ENCODE peak calls at places on chromosome X, in four cellular contexts. W, G, Q and H are unnamed samples. For H3K9me3 and H3K36me3, the result is how much of the 10 kb centered on the place peaks cover.

GRCh38 chrX:80879143-80879542 is 69.5 kb upstream of the BRWD3 start:
- DNase-seq in W (no peak), G (peak), Q (no peak), H (no peak)

GRCh38 chrX:23052324-23052723 is 52.6 kb downstream of the DDX53 start:
- DNase-seq in W (no peak), G (no peak), Q (no peak), H (no peak)

GRCh38 chrX:12791253-12792228 is at the start of gene PRPS2:
- DNase-seq in W (peak), G (peak), Q (peak), H (peak)

GRCh38 chrX:2819345-2820130 is 9.2 kb upstream of the GYG2 start:
- DNase-seq in W (no peak), G (no peak), Q (no peak), H (no peak)

GRCh38 chrX:123962794-123963373 is 1.4 kb downstream of the STAG2 start:
- DNase-seq in W (peak), G (peak), Q (peak), H (peak)

GRCh38 chrX:45202171-45202570 is 1.5 kb upstream of the DIPK2B start:
- DNase-seq in W (no peak), G (no peak), Q (no peak), H (no peak)

GRCh38 chrX:103651374-103651773 is 22.6 kb downstream of the TCEAL1 start:
- DNase-seq in W (no peak), G (no peak), Q (no peak), H (no peak)

GRCh38 chrX:38166478-38167083 is 54.1 kb downstream of the SRPX start:
- DNase-seq in W (no peak), G (peak), Q (no peak), H (no peak)

GRCh38 chrX:21004835-21005234 is 369.4 kb upstream of the CNKSR2 start:
- DNase-seq in W (no peak), G (no peak), Q (no peak), H (no peak)

GRCh38 chrX:80237072-80237471 is 183.2 kb upstream of the TENT5D start:
- DNase-seq in W (no peak), G (no peak), Q (no peak), H (no peak)

GRCh38 chrX:69222103-69223090 is 57.1 kb upstream of the PJA1 start:
- DNase-seq in W (peak), G (peak), Q (peak), H (peak)

GRCh38 chrX:40478457-40479065 is 102.2 kb upstream of the ATP6AP2 start:
- DNase-seq in W (no peak), G (no peak), Q (no peak), H (no peak)

GRCh38 chrX:45344597-45344996 is 143.9 kb upstream of the DIPK2B start:
- DNase-seq in W (no peak), G (no peak), Q (no peak), H (peak)

GRCh38 chrX:12802741-12803140 is 11.5 kb downstream of the PRPS2 start:
- DNase-seq in W (no peak), G (no peak), Q (no peak), H (no peak)

GRCh38 chrX:69093960-69094935 is 71.0 kb downstream of the PJA1 start:
- DNase-seq in W (peak), G (no peak), Q (no peak), H (peak)

GRCh38 chrX:52995974-52996304 is 37.6 kb upstream of the FAM156A start:
- DNase-seq in W (no peak), G (no peak), Q (no peak), H (no peak)

GRCh38 chrX:130728208-130728607 is 174.8 kb downstream of the ENOX2 start:
- DNase-seq in W (no peak), G (no peak), Q (no peak), H (no peak)

GRCh38 chrX:82816001-82816400 is 692.1 kb upstream of the POU3F4 start:
- DNase-seq in W (no peak), G (no peak), Q (no peak), H (no peak)

GRCh38 chrX:49001521-49002090 is 458 bp downstream of the GRIPAP1 start:
- DNase-seq in W (no peak), G (peak), Q (no peak), H (peak)

GRCh38 chrX:7083468-7084396 is 63.8 kb upstream of the STS start:
- DNase-seq in W (peak), G (peak), Q (no peak), H (peak)

GRCh38 chrX:129577473-129577872 is 37.4 kb downstream of the OCRL start:
- DNase-seq in W (peak), G (no peak), Q (no peak), H (peak)

GRCh38 chrX:135112096-135112729 is 8.1 kb downstream of the ETDB start:
- DNase-seq in W (no peak), G (peak), Q (no peak), H (no peak)

GRCh38 chrX:1172496-1172895 is 40.0 kb downstream of the CRLF2 start:
- DNase-seq in W (peak), G (no peak), Q (no peak), H (no peak)
- H3K9me3 ChIP-seq in W (under half), G (under half), Q (under half), H (under half)

GRCh38 chrX:154360155-154360713 is 14.2 kb downstream of the FLNA start:
- DNase-seq in W (no peak), G (no peak), Q (no peak), H (no peak)

GRCh38 chrX:154357205-154357604 is 17.2 kb downstream of the FLNA start:
- DNase-seq in W (no peak), G (no peak), Q (no peak), H (no peak)

GRCh38 chrX:154359362-154360154 is 14.9 kb downstream of the FLNA start:
- DNase-seq in W (no peak), G (no peak), Q (no peak), H (no peak)

GRCh38 chrX:154358011-154358410 is 16.4 kb downstream of the FLNA start:
- DNase-seq in W (no peak), G (no peak), Q (no peak), H (no peak)

DNA sequence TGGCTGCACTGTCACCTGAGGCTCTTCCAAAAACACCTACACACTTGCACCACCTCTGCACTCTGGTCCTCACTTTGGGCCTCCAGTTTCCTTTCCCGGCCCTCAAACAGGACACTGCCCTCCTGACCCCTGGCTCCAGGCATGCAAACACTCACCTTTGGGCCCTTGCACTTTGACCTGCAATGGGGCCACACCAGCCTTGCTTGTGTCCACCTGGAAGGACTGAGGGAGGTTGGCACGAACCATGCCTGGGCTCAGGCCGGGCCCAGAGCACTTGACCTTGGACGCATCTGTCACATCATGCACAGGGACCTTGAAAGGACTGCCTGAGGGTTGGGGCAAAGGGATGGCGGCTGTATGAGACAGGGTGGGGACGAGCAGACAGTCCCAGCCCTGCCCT is 15.6 kb downstream of the FLNA start:
- DNase-seq in W (no peak), G (no peak), Q (peak), H (no peak)
- H3K36me3 ChIP-seq in W (half or more), G (under half), Q (under half), H (half or more)

GRCh38 chrX:153929576-153929975 is 3.5 kb upstream of the ARHGAP4 start:
- DNase-seq in W (no peak), G (no peak), Q (no peak), H (no peak)
- H3K4me3 ChIP-seq in W (no peak), G (no peak), Q (no peak), H (no peak)

GRCh38 chrX:145910017-145910416 is 92.4 kb downstream of the SLITRK2 start:
- DNase-seq in W (no peak), G (no peak), Q (no peak), H (no peak)
- H3K9me3 ChIP-seq in W (under half), G (under half), Q (under half), H (under half)

GRCh38 chrX:74277320-74277719 is 26.7 kb upstream of the ZCCHC13 start:
- DNase-seq in W (no peak), G (no peak), Q (no peak), H (no peak)

GRCh38 chrX:74270393-74270792 is 33.6 kb upstream of the ZCCHC13 start:
- DNase-seq in W (no peak), G (no peak), Q (no peak), H (no peak)

GRCh38 chrX:74277846-74278245 is 26.1 kb upstream of the ZCCHC13 start:
- DNase-seq in W (no peak), G (no peak), Q (no peak), H (no peak)

GRCh38 chrX:74272230-74272629 is 31.8 kb upstream of the ZCCHC13 start:
- DNase-seq in W (no peak), G (no peak), Q (no peak), H (no peak)
- H3K36me3 ChIP-seq in W (under half), G (under half), Q (under half), H (under half)

GRCh38 chrX:140709421-140709846 is at the start of gene LINC00632:
- DNase-seq in W (no peak), G (no peak), Q (no peak), H (no peak)
- H3K4me3 ChIP-seq in W (no peak), G (no peak), Q (no peak), H (no peak)

DNA sequence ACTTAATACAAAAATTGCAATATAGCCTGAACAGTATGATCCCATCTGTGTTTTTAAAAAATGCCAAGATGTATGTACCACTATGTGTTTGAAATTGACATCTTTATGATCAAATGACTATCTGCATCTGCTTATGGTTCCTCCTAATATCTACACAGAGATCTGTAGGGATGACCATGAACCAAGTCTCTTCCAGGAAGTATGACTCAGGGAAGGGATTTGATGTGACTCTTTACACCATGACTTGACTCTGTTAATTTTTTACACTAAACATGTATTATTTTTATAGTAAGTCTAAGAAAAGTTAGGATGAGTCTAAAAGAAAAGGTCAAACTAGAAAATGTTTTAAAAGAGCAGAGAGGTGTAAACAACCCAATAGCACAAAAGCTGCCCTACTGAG is 164.0 kb downstream of the SH3KBP1 start:
- DNase-seq in W (no peak), G (no peak), Q (no peak), H (no peak)
- H3K9me3 ChIP-seq in W (under half), G (under half), Q (under half), H (under half)